ENCODE peak calls at places on chromosomes 5 and 9, in seven cellular contexts. C is activated gamma-delta T cell treated with Interleukin-2 at 50 U/mL for 16 hours; L is AG20443; M is AG08396; P is ecto neural progenitor cell; Y is CD4-positive, CD25-positive, alpha-beta regulatory T cell; B is stimulated activated CD4-positive, alpha-beta T cell treated with anti-CD3 and anti-CD28 coated beads, Interleukin-1b, Interleukin-23, amount 100 ng/mL, for 4 hours. J is an unnamed sample.

GRCh38 chr5:103259705-103260355 is 1.3 kb downstream of the MACIR start:
- DNase-seq in C (no peak), L (peak; percentile 37), M (peak; percentile 41), P (no peak), Y (no peak), B (peak; percentile 2), J (no peak)

GRCh38 chr9:95726756-95727155 is 148.7 kb upstream of the ERCC6L2 start:
- DNase-seq in C (no peak), L (peak; percentile 68), M (peak; percentile 79), P (no peak), Y (peak; percentile 32), B (no peak), J (no peak)

GRCh38 chr5:141320225-141321169 is at the start of gene TAF7:
- DNase-seq in C (peak; percentile 90), L (peak; percentile 98), M (peak; percentile 97), P (peak; percentile 94), Y (peak; percentile 94), B (peak; percentile 92), J (peak; percentile 97)

GRCh38 chr5:4855048-4855447 is 285.1 kb upstream of the ADAMTS16 start:
- DNase-seq in C (no peak), L (no peak), M (no peak), P (no peak), Y (no peak), B (no peak), J (no peak)

GRCh38 chr5:38906503-38906902 is 60.7 kb downstream of the OSMR start:
- DNase-seq in C (no peak), L (no peak), M (no peak), P (no peak), Y (no peak), B (no peak), J (no peak)

GRCh38 chr5:177089146-177089545 is 2.4 kb downstream of the FGFR4 start:
- DNase-seq in C (no peak), L (no peak), M (no peak), P (no peak), Y (no peak), B (no peak), J (no peak)

GRCh38 chr5:1008451-1009358 is at the start of gene NKD2:
- DNase-seq in C (peak; percentile 29), L (peak; percentile 86), M (peak; percentile 86), P (peak; percentile 78), Y (peak; percentile 27), B (peak; percentile 21), J (peak; percentile 84)

GRCh38 chr5:73298251-73299016 is 125.4 kb downstream of the TMEM174 start:
- DNase-seq in C (no peak), L (no peak), M (peak; percentile 63), P (peak; percentile 55), Y (no peak), B (no peak), J (no peak)

GRCh38 chr9:88922091-88922490 is 69.2 kb upstream of the S1PR3 start:
- DNase-seq in C (peak; percentile 41), L (no peak), M (no peak), P (no peak), Y (peak; percentile 80), B (no peak), J (no peak)

GRCh38 chr5:173833200-173833599 is 54.9 kb upstream of the CPEB4 start:
- DNase-seq in C (no peak), L (peak; percentile 47), M (no peak), P (no peak), Y (no peak), B (no peak), J (no peak)

GRCh38 chr9:71302776-71303175 is 181.4 kb upstream of the TRPM3 start:
- DNase-seq in C (no peak), L (peak; percentile 30), M (no peak), P (no peak), Y (no peak), B (no peak), J (no peak)

GRCh38 chr5:3845249-3845648 is 249.6 kb downstream of the IRX1 start:
- DNase-seq in C (no peak), L (no peak), M (no peak), P (no peak), Y (no peak), B (no peak), J (no peak)